ENCODE peak calls at places on chromosomes 16 and 17, in six cellular contexts. One of them, this sample, is unnamed.
A peak's percentile ranks its signal among the peaks of the same experiment; 100 is the strongest.

GRCh38 chr16:4703906-4704305 is 10.5 kb downstream of the NUDT16L1 start:
- DNase-seq in HepG2: no peak
- DNase-seq in GM12878: no peak
- DNase-seq in endothelial cell of umbilical vein: no peak
- DNase-seq in A549: no peak
- DNase-seq in K562: no peak
- DNase-seq in this sample: no peak

GRCh38 chr17:82930043-82930923 is 90.5 kb upstream of the ZNF750 start:
- DNase-seq in endothelial cell of umbilical vein: no peak
- DNase-seq in GM12878: no peak
- DNase-seq in K562: no peak
- DNase-seq in A549: no peak
- DNase-seq in HepG2: no peak
- DNase-seq in this sample: no peak

GRCh38 chr17:30558313-30559195 is 81.3 kb downstream of the GOSR1 start:
- DNase-seq in A549: no peak
- DNase-seq in K562: no peak
- DNase-seq in endothelial cell of umbilical vein: no peak
- DNase-seq in HepG2: no peak
- DNase-seq in GM12878: no peak
- DNase-seq in this sample: no peak

GRCh38 chr16:11360581-11360980 is 15.3 kb downstream of the RMI2 start:
- DNase-seq in GM12878: no peak
- DNase-seq in endothelial cell of umbilical vein: no peak
- DNase-seq in K562: no peak
- DNase-seq in HepG2: no peak
- DNase-seq in A549: no peak
- DNase-seq in this sample: no peak

GRCh38 chr17:49130891-49131290 is 1.7 kb upstream of the B4GALNT2 start:
- DNase-seq in HepG2: no peak
- DNase-seq in A549: no peak
- DNase-seq in GM12878: no peak
- DNase-seq in K562: no peak
- DNase-seq in endothelial cell of umbilical vein: no peak
- DNase-seq in this sample: no peak

GRCh38 chr16:88064889-88065746 is 113.9 kb downstream of the BANP start:
- DNase-seq in K562: no peak
- DNase-seq in GM12878: no peak
- DNase-seq in A549: no peak
- DNase-seq in HepG2: no peak
- DNase-seq in endothelial cell of umbilical vein: no peak
- DNase-seq in this sample: no peak

GRCh38 chr17:70365098-70365583 is 195.8 kb downstream of the KCNJ2 start:
- DNase-seq in GM12878: peak; percentile 71
- DNase-seq in A549: no peak
- DNase-seq in HepG2: no peak
- DNase-seq in endothelial cell of umbilical vein: peak; percentile 10
- DNase-seq in K562: no peak
- DNase-seq in this sample: peak; percentile 3

GRCh38 chr17:81150379-81151038 is 14.8 kb upstream of the PVALEF start:
- DNase-seq in A549: no peak
- DNase-seq in HepG2: no peak
- DNase-seq in endothelial cell of umbilical vein: peak; percentile 13
- DNase-seq in GM12878: no peak
- DNase-seq in K562: no peak
- DNase-seq in this sample: peak; percentile 72

GRCh38 chr17:5897320-5897911 is 172.8 kb upstream of the WSCD1 start:
- DNase-seq in endothelial cell of umbilical vein: peak; percentile 47
- DNase-seq in K562: no peak
- DNase-seq in HepG2: no peak
- DNase-seq in GM12878: no peak
- DNase-seq in A549: no peak
- DNase-seq in this sample: no peak

GRCh38 chr16:18037051-18037450 is 299.5 kb downstream of the NPIPA8 start:
- DNase-seq in endothelial cell of umbilical vein: no peak
- DNase-seq in A549: no peak
- DNase-seq in GM12878: no peak
- DNase-seq in K562: no peak
- DNase-seq in HepG2: no peak
- DNase-seq in this sample: no peak

GRCh38 chr16:18039931-18040330 is 296.6 kb downstream of the NPIPA8 start:
- DNase-seq in K562: no peak
- DNase-seq in GM12878: no peak
- DNase-seq in HepG2: no peak
- DNase-seq in A549: no peak
- DNase-seq in endothelial cell of umbilical vein: no peak
- DNase-seq in this sample: peak; percentile 3

GRCh38 chr16:18047761-18048160 is 288.8 kb downstream of the NPIPA8 start:
- DNase-seq in endothelial cell of umbilical vein: no peak
- DNase-seq in A549: no peak
- DNase-seq in HepG2: no peak
- DNase-seq in K562: no peak
- DNase-seq in GM12878: no peak
- DNase-seq in this sample: no peak

GRCh38 chr16:18041864-18042834 is 294.4 kb downstream of the NPIPA8 start:
- DNase-seq in GM12878: no peak
- DNase-seq in A549: no peak
- DNase-seq in HepG2: no peak
- DNase-seq in endothelial cell of umbilical vein: no peak
- DNase-seq in K562: no peak
- DNase-seq in this sample: no peak
- TF ChIP-seq MYC in GM12878: no peak
- TF ChIP-seq MYC in A549: no peak
- TF ChIP-seq MYC in HepG2: no peak
- TF ChIP-seq MYC in endothelial cell of umbilical vein: no peak
- TF ChIP-seq MYC in K562: no peak
- TF ChIP-seq MYC in this sample: no peak

GRCh38 chr17:75334723-75335122 is 45.5 kb upstream of the SLC25A19 start:
- DNase-seq in K562: no peak
- DNase-seq in endothelial cell of umbilical vein: no peak
- DNase-seq in HepG2: no peak
- DNase-seq in A549: no peak
- DNase-seq in GM12878: no peak
- DNase-seq in this sample: no peak

GRCh38 chr17:75338335-75338734 is 49.1 kb upstream of the SLC25A19 start:
- DNase-seq in endothelial cell of umbilical vein: no peak
- DNase-seq in HepG2: no peak
- DNase-seq in K562: no peak
- DNase-seq in GM12878: no peak
- DNase-seq in A549: no peak
- DNase-seq in this sample: peak; percentile 88

GRCh38 chr17:75331671-75332070 is 42.4 kb upstream of the SLC25A19 start:
- DNase-seq in HepG2: no peak
- DNase-seq in GM12878: no peak
- DNase-seq in endothelial cell of umbilical vein: no peak
- DNase-seq in K562: no peak
- DNase-seq in A549: no peak
- DNase-seq in this sample: no peak

GRCh38 chr17:75340636-75341035 is 51.4 kb upstream of the SLC25A19 start:
- DNase-seq in endothelial cell of umbilical vein: no peak
- DNase-seq in K562: no peak
- DNase-seq in A549: no peak
- DNase-seq in HepG2: no peak
- DNase-seq in GM12878: no peak
- DNase-seq in this sample: no peak

DNA sequence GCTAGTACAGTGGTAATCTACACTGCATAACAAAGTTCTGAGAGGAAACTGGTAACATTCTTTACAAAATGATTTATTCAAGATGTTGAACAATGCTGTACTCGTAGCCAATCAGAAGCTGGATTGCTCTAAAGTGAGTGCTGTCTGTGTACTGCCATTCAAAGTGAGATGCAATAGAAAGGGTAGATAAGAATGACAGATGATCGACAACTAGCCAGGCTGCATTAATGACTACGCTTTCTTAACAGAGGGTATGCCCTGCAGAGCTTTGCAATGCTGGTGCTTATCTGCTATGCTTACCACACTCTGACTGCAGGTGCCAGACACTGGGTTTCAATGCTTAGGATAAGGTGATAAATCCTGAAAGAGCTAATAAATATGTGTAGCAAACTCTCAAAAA is 46.1 kb upstream of the SLC25A19 start:
- DNase-seq in A549: no peak
- DNase-seq in GM12878: no peak
- DNase-seq in HepG2: no peak
- DNase-seq in endothelial cell of umbilical vein: no peak
- DNase-seq in K562: no peak
- DNase-seq in this sample: no peak
- TF ChIP-seq MYC in A549: no peak
- TF ChIP-seq MYC in GM12878: no peak
- TF ChIP-seq MYC in HepG2: no peak
- TF ChIP-seq MYC in endothelial cell of umbilical vein: no peak
- TF ChIP-seq MYC in K562: no peak
- TF ChIP-seq MYC in this sample: no peak

GRCh38 chr17:43874293-43874692 is 27.3 kb downstream of the CD300LG start:
- DNase-seq in K562: no peak
- DNase-seq in endothelial cell of umbilical vein: no peak
- DNase-seq in HepG2: no peak
- DNase-seq in GM12878: no peak
- DNase-seq in A549: no peak
- DNase-seq in this sample: no peak
- TF ChIP-seq MYC in K562: no peak
- TF ChIP-seq MYC in endothelial cell of umbilical vein: no peak
- TF ChIP-seq MYC in HepG2: no peak
- TF ChIP-seq MYC in GM12878: no peak
- TF ChIP-seq MYC in A549: no peak
- TF ChIP-seq MYC in this sample: no peak

DNA sequence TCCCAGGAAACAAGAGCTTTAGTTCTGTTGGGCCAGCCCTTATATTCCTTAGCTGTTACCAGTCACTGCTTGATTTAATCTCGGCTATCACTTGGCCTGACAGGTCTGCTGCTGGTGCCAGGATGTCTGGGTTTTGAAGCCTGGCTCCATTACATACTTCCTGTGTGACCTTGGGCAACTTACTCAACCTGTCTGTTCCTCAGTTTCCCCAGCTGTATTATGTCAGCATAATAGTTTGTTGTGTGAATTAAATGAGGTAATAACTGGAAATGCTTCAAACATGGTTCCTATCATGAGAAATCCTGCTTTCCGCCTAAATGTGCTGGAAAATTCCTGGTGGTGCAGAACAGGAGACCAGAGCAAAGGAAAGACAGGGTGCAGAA is 50.6 kb upstream of the STH start:
- DNase-seq in GM12878: no peak
- DNase-seq in K562: no peak
- DNase-seq in endothelial cell of umbilical vein: no peak
- DNase-seq in A549: no peak
- DNase-seq in HepG2: no peak
- DNase-seq in this sample: no peak
- TF ChIP-seq MYC in GM12878: no peak
- TF ChIP-seq MYC in K562: no peak
- TF ChIP-seq MYC in endothelial cell of umbilical vein: no peak
- TF ChIP-seq MYC in A549: no peak
- TF ChIP-seq MYC in HepG2: no peak
- TF ChIP-seq MYC in this sample: no peak

GRCh38 chr17:59346341-59346740 is 14.9 kb downstream of the YPEL2 start:
- DNase-seq in K562: no peak
- DNase-seq in GM12878: no peak
- DNase-seq in A549: no peak
- DNase-seq in endothelial cell of umbilical vein: no peak
- DNase-seq in HepG2: no peak
- DNase-seq in this sample: no peak

GRCh38 chr17:59345476-59345875 is 14.0 kb downstream of the YPEL2 start:
- DNase-seq in HepG2: no peak
- DNase-seq in endothelial cell of umbilical vein: no peak
- DNase-seq in K562: no peak
- DNase-seq in GM12878: no peak
- DNase-seq in A549: no peak
- DNase-seq in this sample: no peak

GRCh38 chr17:59346876-59347407 is 15.5 kb downstream of the YPEL2 start:
- DNase-seq in GM12878: no peak
- DNase-seq in HepG2: no peak
- DNase-seq in A549: no peak
- DNase-seq in K562: no peak
- DNase-seq in endothelial cell of umbilical vein: no peak
- DNase-seq in this sample: no peak

GRCh38 chr17:59341922-59342321 is 10.5 kb downstream of the YPEL2 start:
- DNase-seq in HepG2: no peak
- DNase-seq in endothelial cell of umbilical vein: no peak
- DNase-seq in K562: no peak
- DNase-seq in GM12878: no peak
- DNase-seq in A549: no peak
- DNase-seq in this sample: no peak

DNA sequence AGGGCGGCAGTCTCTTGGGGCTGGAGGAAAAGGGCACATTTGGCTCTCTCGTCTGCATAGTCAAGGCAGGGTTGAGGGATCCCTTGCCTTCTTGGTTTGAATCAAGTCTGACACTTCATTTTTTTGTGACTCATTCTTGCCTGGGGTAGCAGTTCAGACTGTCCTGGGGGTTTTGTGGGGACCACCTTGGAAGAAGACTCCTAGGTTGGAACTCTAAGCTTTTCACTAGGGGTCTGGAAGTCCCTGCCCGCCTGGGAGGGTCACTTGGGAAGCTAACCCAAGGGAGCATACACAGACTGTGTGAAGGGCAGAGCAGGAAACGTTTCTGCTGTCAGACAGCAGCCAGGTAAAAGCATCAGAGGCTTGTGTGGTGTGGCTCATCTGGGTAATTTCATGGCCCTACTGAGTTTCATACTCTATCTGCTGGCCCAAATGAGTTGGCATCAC is 11.2 kb downstream of the YPEL2 start:
- DNase-seq in A549: no peak
- DNase-seq in K562: no peak
- DNase-seq in GM12878: no peak
- DNase-seq in HepG2: no peak
- DNase-seq in endothelial cell of umbilical vein: no peak
- DNase-seq in this sample: no peak
- TF ChIP-seq MYC in A549: no peak
- TF ChIP-seq MYC in K562: no peak
- TF ChIP-seq MYC in GM12878: no peak
- TF ChIP-seq MYC in HepG2: no peak
- TF ChIP-seq MYC in endothelial cell of umbilical vein: no peak
- TF ChIP-seq MYC in this sample: no peak